ENCODE peak calls at places on chromosomes 16 and 17, in five cellular contexts. One of them, this sample, is unnamed.

GRCh38 chr16:27918755-27919154 is 144.8 kb downstream of the GSG1L start:
- DNase-seq in ascending aorta: no peak
- DNase-seq in HEK293T: no peak
- DNase-seq in globus pallidus: no peak
- DNase-seq in NCI-H1417: no peak
- DNase-seq in this sample: no peak

GRCh38 chr16:2341456-2342447 is 1.2 kb upstream of the ABCA3 start:
- DNase-seq in NCI-H1417: no peak
- DNase-seq in ascending aorta: no peak
- DNase-seq in globus pallidus: no peak
- DNase-seq in HEK293T: no peak
- DNase-seq in this sample: no peak

GRCh38 chr16:72769876-72770275 is 278.1 kb downstream of the ZFHX3 start:
- DNase-seq in globus pallidus: no peak
- DNase-seq in NCI-H1417: no peak
- DNase-seq in ascending aorta: no peak
- DNase-seq in HEK293T: no peak
- DNase-seq in this sample: no peak

GRCh38 chr17:70613681-70614080 is 444.3 kb downstream of the KCNJ2 start:
- DNase-seq in globus pallidus: no peak
- DNase-seq in ascending aorta: no peak
- DNase-seq in NCI-H1417: no peak
- DNase-seq in HEK293T: no peak
- DNase-seq in this sample: no peak

GRCh38 chr17:7552621-7553051 is 3.8 kb downstream of the TNFSF12 start:
- DNase-seq in NCI-H1417: no peak
- DNase-seq in HEK293T: no peak
- DNase-seq in globus pallidus: peak; percentile 55
- DNase-seq in ascending aorta: no peak
- DNase-seq in this sample: no peak

GRCh38 chr17:8015957-8016631 is 13.7 kb downstream of the GUCY2D start:
- DNase-seq in NCI-H1417: no peak
- DNase-seq in HEK293T: peak; percentile 37
- DNase-seq in ascending aorta: no peak
- DNase-seq in globus pallidus: no peak
- DNase-seq in this sample: no peak

GRCh38 chr16:695355-696089 is 5.3 kb upstream of the WDR24 start:
- DNase-seq in HEK293T: no peak
- DNase-seq in globus pallidus: no peak
- DNase-seq in ascending aorta: no peak
- DNase-seq in NCI-H1417: peak; percentile 96
- DNase-seq in this sample: peak; percentile 38

GRCh38 chr17:35257080-35257701 is 14.3 kb downstream of the SLFN5 start:
- DNase-seq in globus pallidus: no peak
- DNase-seq in HEK293T: no peak
- DNase-seq in ascending aorta: no peak
- DNase-seq in NCI-H1417: peak; percentile 92
- DNase-seq in this sample: no peak

GRCh38 chr17:64406321-64407200 is 15.9 kb upstream of the PECAM1 start:
- DNase-seq in globus pallidus: no peak
- DNase-seq in ascending aorta: no peak
- DNase-seq in HEK293T: no peak
- DNase-seq in NCI-H1417: no peak
- DNase-seq in this sample: no peak

GRCh38 chr17:39177256-39177655 is 11.3 kb upstream of the ARL5C start:
- DNase-seq in NCI-H1417: no peak
- DNase-seq in ascending aorta: no peak
- DNase-seq in HEK293T: no peak
- DNase-seq in globus pallidus: no peak
- DNase-seq in this sample: no peak

GRCh38 chr16:19808061-19808621 is 76.5 kb downstream of the GPRC5B start:
- DNase-seq in HEK293T: no peak
- DNase-seq in globus pallidus: peak; percentile 38
- DNase-seq in ascending aorta: no peak
- DNase-seq in NCI-H1417: no peak
- DNase-seq in this sample: no peak

GRCh38 chr17:19979917-19980770 is 2.5 kb upstream of the AKAP10 start:
- DNase-seq in globus pallidus: no peak
- DNase-seq in HEK293T: no peak
- DNase-seq in ascending aorta: no peak
- DNase-seq in NCI-H1417: no peak
- DNase-seq in this sample: no peak

GRCh38 chr16:81645303-81645702 is 133.8 kb upstream of the PLCG2 start:
- DNase-seq in ascending aorta: peak; percentile 26
- DNase-seq in globus pallidus: peak; percentile 46
- DNase-seq in NCI-H1417: peak; percentile 55
- DNase-seq in HEK293T: no peak
- DNase-seq in this sample: no peak

GRCh38 chr17:74449773-74450172 is 16.7 kb upstream of the CD300A start:
- DNase-seq in HEK293T: no peak
- DNase-seq in globus pallidus: no peak
- DNase-seq in NCI-H1417: no peak
- DNase-seq in ascending aorta: no peak
- DNase-seq in this sample: no peak

GRCh38 chr17:66602659-66603363 is 232.1 kb upstream of the CACNG5 start:
- DNase-seq in NCI-H1417: no peak
- DNase-seq in globus pallidus: no peak
- DNase-seq in HEK293T: no peak
- DNase-seq in ascending aorta: no peak
- DNase-seq in this sample: no peak

GRCh38 chr17:16304832-16305231 is 48.4 kb downstream of the CENPV start:
- DNase-seq in HEK293T: peak; percentile 39
- DNase-seq in ascending aorta: no peak
- DNase-seq in globus pallidus: no peak
- DNase-seq in NCI-H1417: peak; percentile 11
- DNase-seq in this sample: no peak

GRCh38 chr16:17367932-17368331 is 102.8 kb downstream of the XYLT1 start:
- DNase-seq in ascending aorta: no peak
- DNase-seq in HEK293T: peak; percentile 54
- DNase-seq in NCI-H1417: peak; percentile 6
- DNase-seq in globus pallidus: no peak
- DNase-seq in this sample: no peak

GRCh38 chr16:85806539-85806938 is 7.0 kb downstream of the COX4I1 start:
- DNase-seq in globus pallidus: no peak
- DNase-seq in HEK293T: no peak
- DNase-seq in ascending aorta: no peak
- DNase-seq in NCI-H1417: no peak
- DNase-seq in this sample: no peak

GRCh38 chr17:7476474-7476873 is 3.0 kb downstream of the ZBTB4 start:
- DNase-seq in globus pallidus: no peak
- DNase-seq in NCI-H1417: no peak
- DNase-seq in HEK293T: no peak
- DNase-seq in ascending aorta: no peak
- DNase-seq in this sample: no peak

GRCh38 chr16:56603589-56603988 is 4.8 kb upstream of the MT2A start:
- DNase-seq in NCI-H1417: peak; percentile 25
- DNase-seq in globus pallidus: peak; percentile 55
- DNase-seq in ascending aorta: no peak
- DNase-seq in HEK293T: peak; percentile 47
- DNase-seq in this sample: no peak

GRCh38 chr16:29854520-29855100 is 8.4 kb downstream of the CDIPT start:
- DNase-seq in NCI-H1417: no peak
- DNase-seq in HEK293T: no peak
- DNase-seq in globus pallidus: no peak
- DNase-seq in ascending aorta: no peak
- DNase-seq in this sample: no peak

GRCh38 chr16:83356266-83356665 is 451.5 kb upstream of the HSBP1 start:
- DNase-seq in ascending aorta: no peak
- DNase-seq in globus pallidus: peak; percentile 55
- DNase-seq in NCI-H1417: peak; percentile 52
- DNase-seq in HEK293T: peak; percentile 51
- DNase-seq in this sample: no peak